ENCODE peak calls at places on chromosomes 13 and 19, in seven cellular contexts. Y is tibial nerve, C is left lung, Z is activated B cell treated with CpG ODN at 0.5 μM for 24 hours, X is fibroblast of the aortic adventitia, A is NB4, K is body of pancreas. F is an unnamed sample.
A peak's percentile ranks its signal among the peaks of the same experiment; 100 is the strongest.

GRCh38 chr19:49853852-49854849 is 3.2 kb downstream of the PTOV1 start:
- DNase-seq in C (peak; percentile 80), X (no peak), A (no peak), Y (no peak), Z (no peak), K (no peak), F (no peak)

GRCh38 chr19:17246681-17247425 is 1.1 kb upstream of the NR2F6 start:
- DNase-seq in K (peak; percentile 66), Z (no peak), C (peak; percentile 84), A (no peak), X (peak; percentile 35), Y (peak; percentile 28), F (no peak)

GRCh38 chr19:16298334-16298733 is 26.3 kb upstream of the KLF2 start:
- DNase-seq in K (no peak), C (no peak), A (no peak), Y (no peak), X (no peak), Z (no peak), F (no peak)

GRCh38 chr13:80473695-80474094 is 132.8 kb upstream of the SPRY2 start:
- DNase-seq in C (no peak), A (no peak), X (peak; percentile 71), Z (no peak), K (peak; percentile 42), Y (no peak), F (no peak)

GRCh38 chr19:55116232-55117062 is 990 bp downstream of the PPP1R12C start:
- DNase-seq in X (peak; percentile 68), K (peak; percentile 41), Y (no peak), Z (peak; percentile 40), A (peak; percentile 52), C (peak; percentile 90), F (no peak)

GRCh38 chr13:45575830-45576180 is 39.7 kb downstream of the ERICH6B start:
- DNase-seq in K (no peak), A (no peak), X (no peak), C (no peak), Z (no peak), Y (no peak), F (no peak)

GRCh38 chr19:46349311-46349993 is 2.6 kb downstream of the PPP5C start:
- DNase-seq in Y (no peak), A (peak; percentile 51), Z (no peak), C (no peak), X (no peak), K (no peak), F (no peak)

GRCh38 chr13:88345171-88345847 is 674.1 kb downstream of the SLITRK5 start:
- DNase-seq in A (no peak), K (no peak), Z (no peak), Y (no peak), X (no peak), C (peak; percentile 60), F (no peak)

GRCh38 chr13:38264363-38265134 is 85.1 kb upstream of the UFM1 start:
- DNase-seq in C (no peak), K (no peak), Y (no peak), A (no peak), X (no peak), Z (no peak), F (no peak)

GRCh38 chr13:36885901-36886300 is 34.1 kb downstream of the SMAD9 start:
- DNase-seq in X (no peak), C (no peak), A (no peak), Z (no peak), Y (no peak), K (no peak), F (no peak)

GRCh38 chr19:18060472-18060871 is 26.3 kb downstream of the IL12RB1 start:
- DNase-seq in K (no peak), Z (no peak), C (no peak), X (no peak), A (no peak), Y (no peak), F (no peak)

GRCh38 chr13:111963031-111963430 is 103.9 kb upstream of the SOX1 start:
- DNase-seq in A (no peak), Z (no peak), X (no peak), C (no peak), Y (no peak), K (no peak), F (no peak)

GRCh38 chr19:1524206-1524971 is 512 bp downstream of the PLK5 start:
- DNase-seq in A (no peak), Y (no peak), C (no peak), K (no peak), X (no peak), Z (no peak), F (no peak)

GRCh38 chr13:96141032-96141431 is 51.1 kb downstream of the HS6ST3 start:
- DNase-seq in K (no peak), A (peak; percentile 35), X (peak; percentile 63), Z (no peak), C (no peak), Y (no peak), F (no peak)

GRCh38 chr13:35345992-35346391 is 130.5 kb downstream of the MAB21L1 start:
- DNase-seq in A (no peak), K (no peak), C (no peak), X (no peak), Z (no peak), Y (no peak), F (no peak)

GRCh38 chr19:18586311-18586710 is 2.3 kb upstream of the REX1BD start:
- DNase-seq in Z (no peak), X (no peak), K (no peak), A (peak; percentile 58), C (no peak), Y (no peak), F (no peak)

GRCh38 chr19:16368385-16369305 is 44.0 kb downstream of the KLF2 start:
- DNase-seq in K (no peak), C (peak; percentile 65), X (no peak), Z (no peak), A (no peak), Y (no peak), F (no peak)

GRCh38 chr19:1742989-1743696 is 10.2 kb upstream of the ONECUT3 start:
- DNase-seq in C (no peak), K (no peak), A (no peak), Y (no peak), X (no peak), Z (no peak), F (no peak)

GRCh38 chr13:38180670-38181069 is 169.0 kb upstream of the UFM1 start:
- DNase-seq in Z (no peak), Y (no peak), C (no peak), X (no peak), K (no peak), A (no peak), F (no peak)

GRCh38 chr19:32718286-32718685 is 1.3 kb upstream of the TDRD12 start:
- DNase-seq in X (no peak), Y (no peak), C (no peak), Z (no peak), A (no peak), K (no peak), F (no peak)

GRCh38 chr19:47781590-47782318 is 3.3 kb downstream of the SELENOW start:
- DNase-seq in A (no peak), Y (peak; percentile 47), Z (no peak), C (no peak), K (peak; percentile 64), X (peak; percentile 34), F (no peak)

GRCh38 chr19:51091126-51091525 is 8.4 kb upstream of the KLK14 start:
- DNase-seq in A (no peak), Z (no peak), X (no peak), K (no peak), C (no peak), Y (no peak), F (no peak)

GRCh38 chr13:111895896-111896821 is 170.8 kb upstream of the SOX1 start:
- DNase-seq in Y (no peak), X (no peak), C (no peak), K (no peak), Z (no peak), A (no peak), F (no peak)

GRCh38 chr19:19226663-19227062 is 14.9 kb downstream of the NCAN start:
- DNase-seq in Z (no peak), K (no peak), A (no peak), Y (no peak), C (peak; percentile 31), X (no peak), F (no peak)

GRCh38 chr13:109610517-109610916 is 175.9 kb downstream of the IRS2 start:
- DNase-seq in X (no peak), Z (no peak), Y (no peak), C (peak; percentile 83), A (peak; percentile 67), K (peak; percentile 16), F (peak; percentile 7)

GRCh38 chr13:51614350-51614786 is 30.1 kb downstream of the WDFY2 start:
- DNase-seq in Y (no peak), C (no peak), Z (no peak), K (peak; percentile 41), X (no peak), A (no peak), F (peak; percentile 29)

GRCh38 chr19:48445256-48445605 is 552 bp upstream of the GRWD1 start:
- DNase-seq in X (peak; percentile 96), Z (no peak), K (no peak), Y (no peak), C (no peak), A (peak; percentile 98), F (peak; percentile 48)

DNA sequence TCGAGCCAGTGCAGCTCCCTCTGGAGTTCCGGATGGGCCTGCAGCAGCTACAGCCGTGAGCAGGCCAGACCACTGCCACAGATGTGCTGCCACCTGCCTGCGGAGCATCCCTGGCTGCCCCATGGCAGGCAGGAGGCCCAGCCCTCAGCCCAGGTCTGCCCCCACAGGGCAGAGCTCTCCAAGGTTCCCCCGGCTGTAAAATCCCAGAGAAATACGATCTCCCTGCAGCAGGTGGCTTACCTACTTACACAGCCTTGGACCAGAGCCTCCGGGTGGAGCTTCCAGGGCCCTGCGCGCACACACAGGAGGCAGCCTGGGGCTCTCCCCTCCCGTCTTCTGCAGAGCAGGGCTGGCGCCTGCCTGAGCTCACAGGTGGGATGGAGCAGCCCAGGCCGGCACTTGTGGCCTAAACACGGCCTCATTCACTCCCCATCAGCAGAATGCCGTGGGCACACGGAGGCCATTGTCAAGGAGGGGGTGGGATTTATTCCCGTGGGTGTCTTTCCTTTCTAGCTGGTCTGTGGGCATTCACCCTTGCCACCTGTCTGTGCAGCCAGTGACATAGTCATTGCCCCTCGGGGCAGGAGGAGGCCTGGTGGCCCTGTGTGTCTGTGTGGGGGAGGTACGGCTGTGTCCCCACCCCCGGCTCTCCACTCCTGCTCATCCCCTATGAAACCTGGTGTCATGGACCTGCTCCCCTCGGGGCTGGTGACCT is 118.0 kb downstream of the KDM4B start:
- DNase-seq in Z (no peak), C (no peak), X (no peak), K (peak; percentile 88), Y (no peak), A (no peak), F (no peak)
- TF ChIP-seq CTCF in Z (no peak), C (no peak), X (no peak), K (peak; percentile 83), Y (no peak), A (no peak), F (no peak)

GRCh38 chr19:13100871-13101589 is 1.6 kb downstream of the LYL1 start:
- DNase-seq in K (no peak), A (peak; percentile 59), C (no peak), Z (no peak), Y (no peak), X (no peak), F (no peak)
- TF ChIP-seq CTCF in K (no peak), A (peak; percentile 47), C (no peak), Z (no peak), Y (peak; percentile 10), X (peak; percentile 17), F (peak; percentile 22)

GRCh38 chr19:38685666-38686529 is 38.4 kb downstream of the ACTN4 start:
- DNase-seq in X (peak; percentile 83), C (no peak), A (no peak), K (peak; percentile 44), Z (no peak), Y (no peak), F (peak; percentile 52)
- TF ChIP-seq CTCF in X (peak; percentile 80), C (peak; percentile 35), A (no peak), K (peak; percentile 65), Z (no peak), Y (peak; percentile 15), F (peak; percentile 53)

GRCh38 chr13:23707674-23708073 is 137.5 kb downstream of the TNFRSF19 start:
- DNase-seq in Z (no peak), K (no peak), A (peak; percentile 37), C (no peak), Y (no peak), X (peak; percentile 57), F (no peak)
- TF ChIP-seq CTCF in Z (no peak), K (no peak), A (peak; percentile 35), C (no peak), Y (no peak), X (peak; percentile 43), F (no peak)

F was measured in endothelial cell.